ENCODE peak calls at places on chromosomes 16 and 17, in five cellular contexts. D is lung; O is effector memory CD4-positive, alpha-beta T cell; W is mucosa of descending colon; T is A549. E is an unnamed sample. For H3K4me1, the result is how much of the 10 kb centered on the place peaks cover.

GRCh38 chr17:34620458-34620857 is 41.1 kb downstream of the TMEM132E start:
- DNase-seq in O (no peak), D (no peak), T (no peak), W (no peak), E (no peak)

GRCh38 chr17:66183529-66183928 is 8.4 kb downstream of the CEP112 start:
- DNase-seq in T (no peak), O (no peak), W (no peak), D (no peak), E (no peak)

GRCh38 chr16:30030841-30031413 is at the start of gene TLCD3B:
- DNase-seq in D (no peak), O (no peak), W (no peak), T (no peak), E (no peak)

GRCh38 chr16:56932588-56933265 is 785 bp downstream of the HERPUD1 start:
- DNase-seq in W (peak), O (peak), T (peak), D (peak), E (peak)

GRCh38 chr16:31360296-31360695 is 5.3 kb downstream of the ITGAX start:
- DNase-seq in T (no peak), W (no peak), D (no peak), O (no peak), E (no peak)

GRCh38 chr17:72515291-72516065 is 394.7 kb downstream of the SOX9 start:
- DNase-seq in T (no peak), W (no peak), O (no peak), D (no peak), E (no peak)

GRCh38 chr16:391885-392335 is 5.1 kb upstream of the NME4 start:
- DNase-seq in O (peak), D (no peak), W (no peak), T (peak), E (peak)

GRCh38 chr17:17729620-17730249 is 48.5 kb downstream of the RAI1 start:
- DNase-seq in W (no peak), D (no peak), O (peak), T (peak), E (no peak)

GRCh38 chr16:56943761-56944375 is 11.9 kb downstream of the HERPUD1 start:
- DNase-seq in W (no peak), D (no peak), T (no peak), O (no peak), E (no peak)

GRCh38 chr17:2904135-2904534 is 107.9 kb downstream of the RAP1GAP2 start:
- DNase-seq in W (no peak), O (no peak), T (no peak), D (no peak), E (peak)

GRCh38 chr17:73546770-73547345 is 97.4 kb downstream of the SDK2 start:
- DNase-seq in T (peak), W (peak), O (no peak), D (peak), E (no peak)

GRCh38 chr16:23317266-23317661 is 15.2 kb downstream of the SCNN1B start:
- DNase-seq in T (peak), O (no peak), W (peak), D (peak), E (peak)

GRCh38 chr16:69535123-69536050 is 30.4 kb upstream of the NFAT5 start:
- DNase-seq in W (no peak), O (no peak), T (no peak), D (no peak), E (no peak)

GRCh38 chr17:9432121-9432866 is 143.3 kb downstream of the STX8 start:
- DNase-seq in W (no peak), T (no peak), O (no peak), D (no peak), E (no peak)

GRCh38 chr16:10923650-10924214 is 18.5 kb downstream of the DEXI start:
- DNase-seq in O (no peak), T (no peak), D (no peak), W (peak), E (peak)

GRCh38 chr17:28043296-28043695 is 819 bp downstream of the NLK start:
- DNase-seq in T (no peak), O (no peak), D (no peak), W (no peak), E (no peak)

GRCh38 chr17:49513044-49513395 is 17.9 kb downstream of the NGFR start:
- DNase-seq in O (no peak), D (no peak), W (no peak), T (no peak), E (no peak)

GRCh38 chr17:67605259-67605912 is 112.3 kb upstream of the NOL11 start:
- DNase-seq in T (no peak), W (no peak), O (no peak), D (no peak), E (peak)

GRCh38 chr16:49189286-49189685 is 92.4 kb downstream of the CBLN1 start:
- DNase-seq in D (no peak), W (no peak), O (no peak), T (no peak), E (no peak)

GRCh38 chr16:55701442-55702319 is 45.9 kb downstream of the SLC6A2 start:
- DNase-seq in D (peak), O (no peak), W (no peak), T (peak), E (peak)

GRCh38 chr17:8894189-8894611 is 26.7 kb upstream of the PIK3R6 start:
- DNase-seq in O (no peak), T (no peak), W (no peak), D (no peak), E (no peak)

GRCh38 chr16:50103764-50104163 is 38.0 kb downstream of the HEATR3 start:
- DNase-seq in W (no peak), O (no peak), D (no peak), T (no peak), E (no peak)

GRCh38 chr17:5610956-5611355 is 26.6 kb upstream of the NLRP1 start:
- DNase-seq in T (no peak), O (no peak), D (no peak), W (no peak), E (no peak)

GRCh38 chr17:82948081-82948511 is 108.3 kb upstream of the ZNF750 start:
- DNase-seq in D (no peak), O (no peak), T (no peak), W (peak), E (no peak)

GRCh38 chr17:71494045-71494444 is 626.8 kb upstream of the SOX9 start:
- DNase-seq in W (no peak), D (no peak), T (no peak), O (no peak), E (no peak)

GRCh38 chr16:61295311-61295710 is 740.9 kb downstream of the CDH8 start:
- DNase-seq in T (no peak), D (no peak), O (no peak), W (no peak), E (no peak)

GRCh38 chr16:14405611-14406537 is 224.2 kb downstream of the PARN start:
- DNase-seq in O (peak), W (peak), T (peak), D (no peak), E (no peak)

GRCh38 chr16:58197314-58198012 is 443 bp downstream of the CSNK2A2 start:
- DNase-seq in W (no peak), T (no peak), O (no peak), D (no peak), E (peak)

GRCh38 chr16:64925166-64925565 is 196.7 kb downstream of the CDH11 start:
- DNase-seq in O (no peak), W (no peak), T (no peak), D (no peak), E (no peak)

GRCh38 chr17:7748098-7748775 is 30.7 kb downstream of the DNAH2 start:
- DNase-seq in W (no peak), O (no peak), T (no peak), D (no peak), E (no peak)

GRCh38 chr17:7081341-7082062 is 1.5 kb upstream of the CLEC10A start:
- DNase-seq in O (no peak), D (no peak), T (no peak), W (no peak), E (peak)

GRCh38 chr17:8253801-8254200 is 4.7 kb downstream of the PFAS start:
- DNase-seq in T (peak), W (no peak), D (no peak), O (no peak), E (no peak)

GRCh38 chr17:12386240-12386639 is 279.4 kb upstream of the MYOCD start:
- DNase-seq in O (no peak), W (no peak), D (no peak), T (no peak), E (no peak)

GRCh38 chr17:43673516-43674323 is 12.0 kb upstream of the MEOX1 start:
- DNase-seq in O (peak), D (peak), T (peak), W (no peak), E (no peak)

GRCh38 chr17:82937411-82938371 is 97.9 kb upstream of the ZNF750 start:
- DNase-seq in T (no peak), W (peak), D (no peak), O (no peak), E (no peak)

GRCh38 chr16:85185281-85185680 is 73.0 kb upstream of the CIBAR2 start:
- DNase-seq in T (no peak), D (no peak), O (no peak), W (no peak), E (no peak)

GRCh38 chr17:47946929-47947397 is 5.6 kb downstream of the PNPO start:
- DNase-seq in D (peak), W (no peak), O (peak), T (peak), E (peak)

GRCh38 chr17:81419886-81420768 is 24.9 kb downstream of the BAHCC1 start:
- DNase-seq in T (peak), D (no peak), W (no peak), O (no peak), E (peak)
- H3K4me3 ChIP-seq in T (peak), D (no peak), W (no peak), O (no peak), E (no peak)

GRCh38 chr16:27234603-27235002 is 31.3 kb downstream of the KDM8 start:
- DNase-seq in T (no peak), D (no peak), O (no peak), W (no peak), E (no peak)
- H3K4me1 ChIP-seq in T (under half), D (under half), O (half or more), W (half or more), E (under half)

GRCh38 chr17:58335061-58335731 is 6.6 kb upstream of the TSPOAP1 start:
- DNase-seq in O (no peak), T (no peak), D (no peak), W (peak), E (no peak)
- H3K4me3 ChIP-seq in O (peak), T (no peak), D (no peak), W (no peak), E (no peak)

DNA sequence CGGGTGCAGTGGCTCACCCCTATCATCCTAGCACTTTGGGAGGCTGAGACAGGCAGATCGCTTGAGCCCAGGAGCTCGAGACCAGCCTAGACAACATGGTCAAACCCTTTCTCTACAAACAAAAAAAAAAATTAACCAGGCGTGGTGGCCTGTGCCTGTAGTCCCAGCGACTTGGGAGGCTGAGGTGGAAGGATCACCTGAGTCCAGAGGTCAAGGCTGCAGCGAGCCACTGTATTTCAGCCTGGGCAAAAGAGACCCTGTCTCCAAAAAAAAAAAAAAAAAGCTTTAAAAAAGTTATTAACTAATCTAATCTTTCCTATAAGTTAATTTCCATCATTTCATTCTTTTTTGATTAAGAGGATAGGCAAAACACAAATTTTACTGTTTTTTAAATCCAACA is 2.5 kb downstream of the NCOR1 start:
- DNase-seq in D (no peak), W (no peak), T (no peak), O (no peak), E (no peak)
- H3K4me1 ChIP-seq in D (under half), W (under half), T (under half), O (under half), E (under half)

DNA sequence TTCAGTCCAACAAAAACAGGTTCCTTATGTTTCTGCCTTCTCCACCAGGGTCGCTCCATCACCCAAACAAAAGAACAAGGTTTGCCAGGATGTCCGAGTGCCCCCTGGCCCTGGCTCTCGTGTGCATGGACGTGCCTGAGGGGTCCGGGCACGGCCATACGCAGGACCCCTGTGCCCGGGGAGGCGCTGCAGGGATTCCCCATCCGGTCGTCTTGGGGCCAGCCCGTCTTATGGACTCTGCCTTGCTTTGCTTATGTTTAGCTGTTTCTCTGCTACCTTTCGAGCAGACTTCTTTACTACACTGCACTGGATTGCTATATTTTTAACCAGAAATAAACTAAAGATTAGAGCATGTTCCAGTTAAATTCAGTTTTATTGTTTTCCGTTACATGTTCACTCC is 68.0 kb downstream of the KLHDC4 start:
- DNase-seq in W (no peak), O (no peak), T (no peak), D (no peak), E (no peak)
- H3K4me3 ChIP-seq in W (no peak), O (no peak), T (no peak), D (no peak), E (no peak)

DNA sequence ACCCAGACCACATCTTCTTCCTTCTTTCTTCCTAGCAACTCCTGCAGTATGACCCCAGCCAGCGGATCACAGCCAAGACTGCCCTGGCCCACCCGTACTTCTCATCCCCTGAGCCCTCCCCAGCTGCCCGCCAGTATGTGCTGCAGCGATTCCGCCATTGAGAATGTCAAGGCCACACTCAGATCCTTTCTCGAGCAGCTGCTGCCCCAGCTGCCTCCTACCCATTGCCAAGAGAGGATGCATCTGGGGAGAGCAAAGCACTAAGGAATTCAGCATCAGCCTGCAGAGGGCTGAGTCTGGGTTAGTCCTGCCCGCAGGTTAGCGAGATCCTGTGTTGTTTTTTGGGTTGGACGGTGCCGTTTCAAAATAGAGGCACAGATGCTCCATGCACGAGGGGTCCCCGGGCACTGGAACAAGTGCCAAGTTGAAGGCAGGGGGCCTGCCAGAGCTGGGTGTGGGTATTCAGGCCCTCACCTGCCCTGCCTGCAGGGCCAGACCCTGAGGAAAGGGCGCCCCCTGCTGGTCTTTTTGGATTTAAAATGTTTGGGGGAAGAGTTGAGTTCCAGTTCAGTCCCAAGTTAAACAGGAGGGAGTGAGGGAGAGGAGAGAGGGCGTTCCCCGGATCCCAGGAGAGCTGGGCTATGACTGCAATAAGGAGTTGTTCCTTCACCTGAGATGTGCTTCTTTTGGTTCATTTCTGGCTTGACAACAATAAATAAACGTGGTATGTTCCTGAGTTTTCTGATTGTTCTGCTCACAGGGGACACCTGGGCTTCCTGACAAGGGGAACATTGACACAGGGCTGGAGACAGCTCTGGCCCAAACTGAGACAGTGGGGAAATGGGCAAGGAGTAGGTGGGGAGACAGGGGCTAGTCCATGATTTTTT is 4.9 kb downstream of the CDK3 start:
- DNase-seq in O (peak), T (peak), W (peak), D (peak), E (peak)
- H3K4me1 ChIP-seq in O (under half), T (under half), W (under half), D (under half), E (under half)

DNA sequence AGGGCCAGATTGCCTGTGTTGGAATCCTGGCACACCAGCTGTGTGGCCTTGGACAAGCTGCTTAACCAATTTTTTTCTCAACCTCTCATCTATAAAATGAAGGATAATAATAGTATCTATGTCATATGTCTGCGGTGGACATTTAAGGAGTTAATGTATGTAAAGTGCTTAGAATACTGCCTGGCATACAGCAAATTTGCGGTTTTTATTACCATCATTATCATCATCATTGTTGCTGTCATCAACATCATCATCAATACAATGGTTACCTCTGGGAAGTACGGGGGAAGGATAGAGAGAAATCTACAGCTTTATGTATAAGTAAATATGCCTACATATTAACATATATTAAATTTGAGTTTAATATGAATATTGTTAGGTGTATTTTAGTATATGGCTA is 37.1 kb upstream of the COX10 start:
- DNase-seq in T (no peak), O (no peak), W (no peak), D (no peak), E (no peak)
- H3K4me3 ChIP-seq in T (no peak), O (no peak), W (no peak), D (no peak), E (no peak)

GRCh38 chr16:89357055-89357454 is 133.3 kb downstream of the ANKRD11 start:
- DNase-seq in D (no peak), O (no peak), T (no peak), W (no peak), E (peak)

GRCh38 chr16:89354325-89354724 is 136.0 kb downstream of the ANKRD11 start:
- DNase-seq in T (no peak), W (no peak), O (no peak), D (no peak), E (peak)

GRCh38 chr16:89357460-89357859 is 132.9 kb downstream of the ANKRD11 start:
- DNase-seq in T (no peak), O (no peak), D (no peak), W (peak), E (no peak)

GRCh38 chr16:89355036-89355435 is 135.3 kb downstream of the ANKRD11 start:
- DNase-seq in D (no peak), O (no peak), T (no peak), W (no peak), E (no peak)

DNA sequence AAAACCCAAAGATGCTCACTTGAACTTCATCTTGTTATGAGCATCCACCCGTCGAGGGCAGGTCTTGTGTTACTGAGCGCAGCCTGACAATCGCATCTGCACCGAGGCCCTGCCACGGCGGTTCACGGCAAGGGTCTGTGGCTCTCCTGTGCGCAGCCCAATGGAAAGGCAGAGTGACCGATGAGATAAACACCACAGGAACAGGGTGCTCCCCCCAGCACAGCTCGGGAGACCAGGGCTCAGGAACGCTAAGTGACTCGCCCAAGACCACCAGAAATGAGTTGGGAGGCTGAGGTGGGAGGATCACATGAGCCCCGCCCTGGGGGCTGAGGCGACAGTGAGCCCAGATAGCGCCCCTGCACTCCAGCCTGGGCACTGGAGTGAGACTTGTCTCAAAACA is 134.7 kb downstream of the ANKRD11 start:
- DNase-seq in D (no peak), O (no peak), W (no peak), T (no peak), E (no peak)
- H3K4me1 ChIP-seq in D (under half), O (half or more), W (half or more), T (half or more), E (half or more)

DNA sequence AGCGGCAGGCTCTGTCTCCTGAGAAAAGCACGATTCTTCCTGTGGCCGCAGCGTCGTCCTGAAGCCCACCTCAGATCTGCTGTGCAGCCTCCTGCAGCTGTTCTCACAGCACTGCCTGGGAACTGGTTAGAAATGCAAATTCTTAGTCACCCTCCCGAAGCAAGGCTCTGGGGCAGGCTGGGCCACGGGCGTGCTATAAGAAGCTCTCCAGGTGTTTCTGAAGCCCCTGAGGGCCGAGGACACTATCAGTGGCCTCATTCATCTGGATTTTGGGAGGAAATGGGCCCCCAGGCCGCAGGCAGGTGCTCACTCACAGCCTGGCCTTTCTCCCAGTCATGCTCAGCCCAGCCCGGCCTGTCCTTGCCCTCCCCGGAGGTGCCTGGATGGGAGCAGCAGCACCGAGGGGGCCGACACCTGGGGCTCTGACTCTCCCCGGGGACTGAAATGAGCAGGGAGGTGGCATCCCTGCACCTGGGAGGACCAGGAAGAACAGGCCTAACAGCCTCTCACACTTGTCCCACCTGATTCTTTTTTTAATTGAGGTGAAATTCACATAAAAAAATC is 10.4 kb upstream of the NLRC3 start:
- DNase-seq in T (no peak), O (no peak), D (no peak), W (no peak), E (no peak)
- H3K4me3 ChIP-seq in T (no peak), O (no peak), D (no peak), W (no peak), E (no peak)

GRCh38 chr17:39674179-39674578 is 5.9 kb downstream of the PNMT start:
- DNase-seq in W (no peak), D (no peak), O (no peak), T (no peak), E (no peak)

GRCh38 chr17:39674702-39675389 is 6.6 kb downstream of the PNMT start:
- DNase-seq in T (peak), W (peak), D (no peak), O (no peak), E (peak)

GRCh38 chr17:39676198-39676819 is 8.1 kb downstream of the PNMT start:
- DNase-seq in D (peak), T (peak), O (peak), W (peak), E (no peak)

GRCh38 chr17:39677072-39677471 is 8.8 kb downstream of the PNMT start:
- DNase-seq in D (no peak), W (no peak), O (no peak), T (no peak), E (no peak)

GRCh38 chr17:39675390-39676082 is 7.3 kb downstream of the PNMT start:
- DNase-seq in W (no peak), O (no peak), D (no peak), T (no peak), E (no peak)
- H3K4me1 ChIP-seq in W (half or more), O (under half), D (under half), T (under half), E (under half)

E was measured in pancreas.